ENCODE peak calls at places on chromosomes 4 and X, in ten cellular contexts. M is LNCaP clone FGC, D is left lung, A is AG10803, I is dorsolateral prefrontal cortex, L is nephron progenitor cell, N is breast epithelium, Q is mucosa of descending colon, W is AG09309, R is sigmoid colon. K is an unnamed sample.

GRCh38 chrX:150933945-150934350 is 35.5 kb upstream of the CD99L2 start:
- DNase-seq in M (no peak), D (no peak), A (peak), I (no peak), L (no peak), N (no peak), Q (no peak), W (peak), R (no peak), K (no peak)

GRCh38 chr4:86181585-86181984 is 178.3 kb downstream of the MAPK10 start:
- DNase-seq in M (no peak), D (no peak), A (peak), I (no peak), L (no peak), N (no peak), Q (no peak), W (no peak), R (no peak), K (no peak)

GRCh38 chr4:121484633-121485032 is 103.8 kb upstream of the QRFPR start:
- DNase-seq in M (no peak), D (no peak), A (peak), I (no peak), L (peak), N (no peak), Q (no peak), W (peak), R (no peak), K (peak)

GRCh38 chr4:1604706-1605205 is 79.4 kb downstream of the FAM53A start:
- DNase-seq in M (no peak), D (peak), A (no peak), I (no peak), L (no peak), N (no peak), Q (no peak), W (no peak), R (peak), K (no peak)

GRCh38 chr4:56728512-56728911 is 47.4 kb upstream of the HOPX start:
- DNase-seq in M (peak), D (peak), A (peak), I (no peak), L (no peak), N (no peak), Q (peak), W (peak), R (peak), K (peak)

GRCh38 chrX:40773809-40774208 is 38.5 kb upstream of the MED14 start:
- DNase-seq in M (no peak), D (no peak), A (peak), I (no peak), L (no peak), N (no peak), Q (no peak), W (no peak), R (no peak), K (peak)

GRCh38 chr4:31964691-31965090 is 1244.5 kb downstream of the PCDH7 start:
- DNase-seq in M (no peak), D (no peak), A (no peak), I (no peak), L (no peak), N (no peak), Q (no peak), W (no peak), R (no peak), K (no peak)

GRCh38 chrX:150635952-150636351 is 57.2 kb upstream of the MTMR1 start:
- DNase-seq in M (no peak), D (no peak), A (peak), I (no peak), L (no peak), N (no peak), Q (no peak), W (peak), R (no peak), K (peak)

GRCh38 chrX:54891573-54891972 is 29.1 kb upstream of the TRO start:
- DNase-seq in M (peak), D (no peak), A (peak), I (no peak), L (peak), N (no peak), Q (no peak), W (peak), R (no peak), K (peak)

GRCh38 chrX:52574416-52575275 is 57.8 kb upstream of the XAGE1B start:
- DNase-seq in M (peak), D (no peak), A (peak), I (no peak), L (peak), N (no peak), Q (no peak), W (peak), R (no peak), K (peak)

GRCh38 chr4:174707277-174707676 is 121.8 kb downstream of the GLRA3 start:
- DNase-seq in M (no peak), D (no peak), A (no peak), I (no peak), L (no peak), N (no peak), Q (no peak), W (no peak), R (no peak), K (no peak)

GRCh38 chr4:25842229-25842840 is 20.5 kb downstream of the SEL1L3 start:
- DNase-seq in M (no peak), D (no peak), A (no peak), I (no peak), L (no peak), N (no peak), Q (no peak), W (no peak), R (no peak), K (no peak)

GRCh38 chr4:180106122-180106521 is 2137.1 kb upstream of the TENM3 start:
- DNase-seq in M (no peak), D (no peak), A (no peak), I (no peak), L (no peak), N (no peak), Q (no peak), W (no peak), R (no peak), K (peak)

GRCh38 chr4:108861339-108861738 is 98.5 kb upstream of the ETNPPL start:
- DNase-seq in M (peak), D (no peak), A (no peak), I (no peak), L (peak), N (no peak), Q (no peak), W (no peak), R (no peak), K (peak)

GRCh38 chr4:173257732-173258717 is 76.1 kb downstream of the HMGB2 start:
- DNase-seq in M (no peak), D (no peak), A (peak), I (peak), L (peak), N (no peak), Q (peak), W (peak), R (peak), K (peak)

GRCh38 chr4:89140168-89140759 is 28.9 kb downstream of the TIGD2 start:
- DNase-seq in M (no peak), D (no peak), A (no peak), I (no peak), L (no peak), N (no peak), Q (no peak), W (no peak), R (no peak), K (no peak)

GRCh38 chrX:20265726-20266681 is 705 bp downstream of the RPS6KA3 start:
- DNase-seq in M (no peak), D (peak), A (peak), I (no peak), L (peak), N (peak), Q (peak), W (no peak), R (peak), K (no peak)

DNA sequence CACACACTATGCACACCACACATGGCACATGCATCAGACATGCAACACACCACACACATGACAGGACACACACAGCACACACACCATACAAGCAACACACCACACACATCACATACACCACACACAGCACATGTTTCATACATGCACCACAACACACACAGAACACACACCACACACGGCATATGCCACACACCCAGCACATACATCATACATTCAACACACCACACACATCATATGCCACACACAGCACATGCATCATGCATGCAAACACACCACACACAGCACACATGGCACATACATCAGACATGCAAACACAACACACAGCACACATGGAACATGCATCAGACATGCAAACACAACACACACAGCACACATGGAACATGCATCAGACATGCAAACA is 80.7 kb upstream of the LRPAP1 start:
- DNase-seq in M (no peak), D (no peak), A (no peak), I (peak), L (no peak), N (no peak), Q (no peak), W (no peak), R (peak), K (no peak)
- TF ChIP-seq CTCF in M (no peak), D (no peak), A (no peak), I (no peak), L (no peak), N (no peak), Q (no peak), W (no peak), R (no peak), K (no peak)

GRCh38 chrX:129638917-129639316 is 15.8 kb downstream of the APLN start:
- DNase-seq in M (no peak), D (no peak), A (no peak), I (no peak), L (no peak), N (no peak), Q (no peak), W (no peak), R (no peak), K (no peak)
- TF ChIP-seq CTCF in M (no peak), D (no peak), A (no peak), I (no peak), L (no peak), N (no peak), Q (no peak), W (no peak), R (no peak), K (no peak)

GRCh38 chr4:127598656-127599055 is 34.1 kb upstream of the INTU start:
- DNase-seq in M (no peak), D (no peak), A (no peak), I (no peak), L (no peak), N (no peak), Q (no peak), W (no peak), R (no peak), K (no peak)

GRCh38 chr4:127604949-127605709 is 27.6 kb upstream of the INTU start:
- DNase-seq in M (peak), D (no peak), A (peak), I (no peak), L (no peak), N (no peak), Q (no peak), W (no peak), R (no peak), K (peak)

GRCh38 chr4:127606823-127607222 is 25.9 kb upstream of the INTU start:
- DNase-seq in M (no peak), D (no peak), A (no peak), I (no peak), L (no peak), N (no peak), Q (no peak), W (no peak), R (no peak), K (peak)

DNA sequence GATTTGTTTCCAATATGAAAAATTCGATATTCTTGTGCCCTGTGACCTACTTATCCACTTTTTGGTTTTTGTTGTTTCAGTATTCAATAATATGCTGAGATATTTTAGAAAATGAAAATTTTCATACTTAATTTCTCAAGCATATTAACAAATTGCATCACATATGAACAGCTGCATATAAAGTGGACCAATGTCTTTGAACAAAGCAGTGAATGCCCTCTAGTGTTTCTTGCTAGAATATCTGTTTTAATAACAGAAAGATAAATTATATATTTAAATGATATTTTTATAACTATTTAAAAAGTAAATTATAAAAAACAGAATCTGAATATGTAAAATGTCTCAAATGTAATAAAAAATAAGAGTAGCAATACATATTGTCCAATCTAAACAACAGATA is 31.7 kb upstream of the INTU start:
- DNase-seq in M (peak), D (no peak), A (peak), I (no peak), L (no peak), N (no peak), Q (no peak), W (no peak), R (no peak), K (peak)
- TF ChIP-seq CTCF in M (peak), D (no peak), A (peak), I (peak), L (no peak), N (no peak), Q (no peak), W (peak), R (no peak), K (no peak)

DNA sequence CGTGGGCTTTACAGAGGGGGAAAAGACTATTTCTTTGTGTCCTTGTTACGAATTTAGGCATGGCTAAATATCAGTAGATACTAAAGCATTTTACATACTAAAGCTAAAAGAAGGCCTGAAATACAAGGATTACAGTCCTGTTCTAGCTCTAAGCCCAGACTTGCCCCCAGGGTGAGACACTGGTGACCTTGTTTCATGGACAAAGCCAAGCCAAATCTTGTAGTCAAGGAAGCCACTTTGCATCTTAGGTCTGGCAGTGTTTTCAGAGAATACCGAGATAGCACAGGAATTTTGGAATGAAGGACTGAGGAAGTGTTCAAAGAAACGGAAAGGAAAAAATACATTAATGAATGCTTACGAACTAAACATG is 733 bp upstream of the G3BP2 start:
- DNase-seq in M (no peak), D (no peak), A (no peak), I (no peak), L (no peak), N (no peak), Q (no peak), W (no peak), R (no peak), K (no peak)
- TF ChIP-seq CTCF in M (no peak), D (no peak), A (no peak), I (no peak), L (no peak), N (no peak), Q (no peak), W (no peak), R (no peak), K (no peak)

GRCh38 chrX:19193584-19193983 is 71.3 kb upstream of the ADGRG2 start:
- DNase-seq in M (no peak), D (no peak), A (no peak), I (no peak), L (no peak), N (no peak), Q (no peak), W (no peak), R (no peak), K (no peak)
- TF ChIP-seq CTCF in M (no peak), D (no peak), A (no peak), I (no peak), L (no peak), N (no peak), Q (no peak), W (no peak), R (no peak), K (no peak)

GRCh38 chrX:3134316-3134715 is 93.0 kb downstream of the ARSF start:
- DNase-seq in M (no peak), D (no peak), A (peak), I (no peak), L (no peak), N (no peak), Q (no peak), W (no peak), R (no peak), K (no peak)
- TF ChIP-seq CTCF in M (no peak), D (no peak), A (no peak), I (no peak), L (no peak), N (no peak), Q (no peak), W (no peak), R (no peak), K (no peak)

K was measured in bronchial epithelial cell.